ENCODE peak calls at places on chromosomes 11 and 22, in nine cellular contexts. One of them, this sample, is unnamed.

GRCh38 chr11:44944181-44944852 is 6.4 kb downstream of the TP53I11 start:
- DNase-seq in PC-9: no peak
- DNase-seq in brain microvascular endothelial cell: no peak
- DNase-seq in bronchial epithelial cell: no peak
- DNase-seq in fibroblast of mammary gland: no peak
- DNase-seq in psoas muscle: no peak
- DNase-seq in fibroblast of lung: no peak
- DNase-seq in astrocyte: no peak
- DNase-seq in IMR-90: peak; percentile 10
- DNase-seq in this sample: no peak

GRCh38 chr11:19101803-19102520 is 15.0 kb upstream of the ZDHHC13 start:
- DNase-seq in fibroblast of mammary gland: no peak
- DNase-seq in brain microvascular endothelial cell: no peak
- DNase-seq in astrocyte: peak; percentile 18
- DNase-seq in IMR-90: no peak
- DNase-seq in fibroblast of lung: no peak
- DNase-seq in psoas muscle: no peak
- DNase-seq in bronchial epithelial cell: peak; percentile 84
- DNase-seq in PC-9: peak; percentile 97
- DNase-seq in this sample: no peak

GRCh38 chr11:79616392-79616831 is 175.6 kb upstream of the TENM4 start:
- DNase-seq in PC-9: no peak
- DNase-seq in IMR-90: no peak
- DNase-seq in psoas muscle: no peak
- DNase-seq in astrocyte: no peak
- DNase-seq in brain microvascular endothelial cell: no peak
- DNase-seq in bronchial epithelial cell: peak; percentile 88
- DNase-seq in fibroblast of mammary gland: no peak
- DNase-seq in fibroblast of lung: no peak
- DNase-seq in this sample: no peak

GRCh38 chr11:111605681-111606080 is 3.4 kb downstream of the SIK2 start:
- DNase-seq in PC-9: peak; percentile 16
- DNase-seq in IMR-90: no peak
- DNase-seq in astrocyte: no peak
- DNase-seq in bronchial epithelial cell: no peak
- DNase-seq in brain microvascular endothelial cell: no peak
- DNase-seq in psoas muscle: no peak
- DNase-seq in fibroblast of lung: no peak
- DNase-seq in fibroblast of mammary gland: no peak
- DNase-seq in this sample: no peak

GRCh38 chr11:34356576-34356917 is 1.3 kb downstream of the ABTB2 start:
- DNase-seq in PC-9: peak; percentile 59
- DNase-seq in fibroblast of lung: peak; percentile 47
- DNase-seq in brain microvascular endothelial cell: peak; percentile 39
- DNase-seq in bronchial epithelial cell: no peak
- DNase-seq in astrocyte: peak; percentile 73
- DNase-seq in fibroblast of mammary gland: peak; percentile 27
- DNase-seq in IMR-90: peak; percentile 33
- DNase-seq in psoas muscle: peak; percentile 21
- DNase-seq in this sample: no peak

GRCh38 chr11:36156486-36157150 is 132.6 kb downstream of the COMMD9 start:
- DNase-seq in psoas muscle: no peak
- DNase-seq in astrocyte: no peak
- DNase-seq in fibroblast of mammary gland: peak; percentile 87
- DNase-seq in brain microvascular endothelial cell: no peak
- DNase-seq in fibroblast of lung: no peak
- DNase-seq in bronchial epithelial cell: peak; percentile 78
- DNase-seq in PC-9: no peak
- DNase-seq in IMR-90: peak; percentile 36
- DNase-seq in this sample: no peak

GRCh38 chr11:35398881-35399280 is 20.5 kb downstream of the SLC1A2 start:
- DNase-seq in astrocyte: no peak
- DNase-seq in fibroblast of lung: no peak
- DNase-seq in bronchial epithelial cell: no peak
- DNase-seq in fibroblast of mammary gland: no peak
- DNase-seq in brain microvascular endothelial cell: no peak
- DNase-seq in psoas muscle: no peak
- DNase-seq in IMR-90: peak; percentile 19
- DNase-seq in PC-9: no peak
- DNase-seq in this sample: no peak

GRCh38 chr11:9972917-9973504 is 309.1 kb downstream of the SWAP70 start:
- DNase-seq in psoas muscle: no peak
- DNase-seq in fibroblast of lung: peak; percentile 75
- DNase-seq in IMR-90: peak; percentile 70
- DNase-seq in astrocyte: no peak
- DNase-seq in bronchial epithelial cell: peak; percentile 50
- DNase-seq in fibroblast of mammary gland: peak; percentile 74
- DNase-seq in PC-9: no peak
- DNase-seq in brain microvascular endothelial cell: peak; percentile 37
- DNase-seq in this sample: no peak

GRCh38 chr22:46769706-46770105 is 7.3 kb downstream of the TBC1D22A start:
- DNase-seq in psoas muscle: no peak
- DNase-seq in fibroblast of lung: no peak
- DNase-seq in bronchial epithelial cell: no peak
- DNase-seq in brain microvascular endothelial cell: no peak
- DNase-seq in astrocyte: no peak
- DNase-seq in IMR-90: no peak
- DNase-seq in PC-9: no peak
- DNase-seq in fibroblast of mammary gland: no peak
- DNase-seq in this sample: no peak

GRCh38 chr22:46770726-46771125 is 8.3 kb downstream of the TBC1D22A start:
- DNase-seq in bronchial epithelial cell: no peak
- DNase-seq in fibroblast of mammary gland: no peak
- DNase-seq in fibroblast of lung: no peak
- DNase-seq in psoas muscle: no peak
- DNase-seq in IMR-90: no peak
- DNase-seq in brain microvascular endothelial cell: no peak
- DNase-seq in astrocyte: no peak
- DNase-seq in PC-9: no peak
- DNase-seq in this sample: no peak

GRCh38 chr22:46767249-46767985 is 5.0 kb downstream of the TBC1D22A start:
- DNase-seq in PC-9: no peak
- DNase-seq in psoas muscle: no peak
- DNase-seq in fibroblast of mammary gland: no peak
- DNase-seq in IMR-90: no peak
- DNase-seq in bronchial epithelial cell: no peak
- DNase-seq in brain microvascular endothelial cell: no peak
- DNase-seq in astrocyte: no peak
- DNase-seq in fibroblast of lung: no peak
- DNase-seq in this sample: no peak

GRCh38 chr22:46770151-46770641 is 7.7 kb downstream of the TBC1D22A start:
- DNase-seq in PC-9: no peak
- DNase-seq in fibroblast of mammary gland: no peak
- DNase-seq in bronchial epithelial cell: no peak
- DNase-seq in fibroblast of lung: no peak
- DNase-seq in astrocyte: no peak
- DNase-seq in psoas muscle: no peak
- DNase-seq in IMR-90: no peak
- DNase-seq in brain microvascular endothelial cell: no peak
- DNase-seq in this sample: no peak

DNA sequence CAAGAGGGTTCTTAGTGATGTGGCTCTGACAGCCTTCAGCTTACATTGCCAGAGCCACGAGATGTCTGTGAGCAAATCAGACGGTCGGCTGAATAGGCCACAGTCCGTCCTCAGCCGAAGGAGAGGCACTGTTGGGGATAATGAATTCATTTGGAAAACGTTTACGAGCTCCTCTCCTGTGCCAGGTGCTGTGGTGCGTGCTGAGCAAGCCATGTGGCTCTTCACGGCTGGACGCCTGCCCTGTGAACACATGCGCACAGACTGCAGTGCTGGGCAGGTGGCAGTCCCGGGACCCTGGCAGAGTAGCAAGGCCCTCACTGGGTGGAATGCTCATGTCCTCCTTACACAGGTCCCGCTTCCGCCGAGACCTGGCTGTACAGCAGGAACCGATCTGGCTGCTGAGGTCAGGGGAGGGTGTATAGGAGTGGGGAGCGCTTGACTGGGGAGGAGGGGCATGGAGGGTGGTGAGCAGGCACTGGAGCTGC is 6.8 kb downstream of the TBC1D22A start:
- DNase-seq in fibroblast of mammary gland: no peak
- DNase-seq in IMR-90: no peak
- DNase-seq in PC-9: no peak
- DNase-seq in brain microvascular endothelial cell: no peak
- DNase-seq in psoas muscle: peak; percentile 59
- DNase-seq in fibroblast of lung: no peak
- DNase-seq in bronchial epithelial cell: no peak
- DNase-seq in astrocyte: no peak
- DNase-seq in this sample: no peak
- H3K4me3 ChIP-seq in fibroblast of mammary gland: no peak overlapping the region
- H3K4me3 ChIP-seq in IMR-90: no peak overlapping the region
- H3K4me3 ChIP-seq in PC-9: no peak overlapping the region
- H3K4me3 ChIP-seq in brain microvascular endothelial cell: no peak overlapping the region
- H3K4me3 ChIP-seq in psoas muscle: peak overlapping the region; percentile 31
- H3K4me3 ChIP-seq in fibroblast of lung: no peak overlapping the region
- H3K4me3 ChIP-seq in bronchial epithelial cell: no peak overlapping the region
- H3K4me3 ChIP-seq in astrocyte: no peak overlapping the region
- H3K4me3 ChIP-seq in this sample: no peak overlapping the region

GRCh38 chr11:118169300-118170140 is 6.9 kb downstream of the SCN2B start:
- DNase-seq in fibroblast of lung: no peak
- DNase-seq in IMR-90: no peak
- DNase-seq in astrocyte: no peak
- DNase-seq in bronchial epithelial cell: no peak
- DNase-seq in fibroblast of mammary gland: no peak
- DNase-seq in PC-9: no peak
- DNase-seq in brain microvascular endothelial cell: no peak
- DNase-seq in psoas muscle: no peak
- DNase-seq in this sample: no peak
- TF ChIP-seq CTCF in fibroblast of lung: no peak
- TF ChIP-seq CTCF in IMR-90: no peak
- TF ChIP-seq CTCF in astrocyte: no peak
- TF ChIP-seq CTCF in bronchial epithelial cell: no peak
- TF ChIP-seq CTCF in fibroblast of mammary gland: no peak
- TF ChIP-seq CTCF in PC-9: no peak
- TF ChIP-seq CTCF in brain microvascular endothelial cell: no peak
- TF ChIP-seq CTCF in psoas muscle: no peak
- TF ChIP-seq CTCF in this sample: no peak

DNA sequence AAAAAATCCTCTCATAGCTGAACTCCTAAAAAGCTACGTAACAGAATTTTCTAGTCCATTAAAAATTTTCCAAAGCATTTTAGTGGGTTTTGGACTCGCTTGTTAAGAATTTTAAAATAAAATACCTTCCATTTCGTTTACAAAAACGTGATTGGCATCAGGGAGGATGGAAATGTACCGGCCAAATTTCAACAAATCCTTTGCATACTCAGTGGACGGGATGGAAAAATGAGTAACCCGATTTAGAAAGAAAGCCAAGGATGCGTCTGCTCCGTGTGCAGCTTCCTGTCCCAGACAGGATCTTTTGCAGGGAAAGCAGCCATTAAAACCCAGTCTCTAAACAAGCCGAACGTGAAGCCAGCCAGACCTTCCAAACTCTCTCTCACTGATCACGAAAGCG is 15.6 kb downstream of the TMEM184B start:
- DNase-seq in fibroblast of lung: peak; percentile 61
- DNase-seq in astrocyte: peak; percentile 76
- DNase-seq in psoas muscle: no peak
- DNase-seq in brain microvascular endothelial cell: no peak
- DNase-seq in bronchial epithelial cell: no peak
- DNase-seq in IMR-90: peak; percentile 81
- DNase-seq in fibroblast of mammary gland: peak; percentile 87
- DNase-seq in PC-9: no peak
- DNase-seq in this sample: no peak
- H3K4me3 ChIP-seq in fibroblast of lung: peak overlapping the region; percentile 2
- H3K4me3 ChIP-seq in astrocyte: peak overlapping the region; percentile 26
- H3K4me3 ChIP-seq in psoas muscle: peak overlapping the region; percentile 15
- H3K4me3 ChIP-seq in brain microvascular endothelial cell: no peak overlapping the region
- H3K4me3 ChIP-seq in bronchial epithelial cell: no peak overlapping the region
- H3K4me3 ChIP-seq in IMR-90: peak overlapping the region; percentile 20
- H3K4me3 ChIP-seq in fibroblast of mammary gland: peak overlapping the region; percentile 17
- H3K4me3 ChIP-seq in PC-9: no peak overlapping the region
- H3K4me3 ChIP-seq in this sample: peak overlapping the region; percentile 19

GRCh38 chr11:124865181-124865901 is at the start of gene ROBO3:
- DNase-seq in fibroblast of lung: peak; percentile 15
- DNase-seq in fibroblast of mammary gland: no peak
- DNase-seq in PC-9: no peak
- DNase-seq in bronchial epithelial cell: no peak
- DNase-seq in IMR-90: no peak
- DNase-seq in astrocyte: no peak
- DNase-seq in psoas muscle: no peak
- DNase-seq in brain microvascular endothelial cell: no peak
- DNase-seq in this sample: no peak
- TF ChIP-seq CTCF in fibroblast of lung: no peak
- TF ChIP-seq CTCF in fibroblast of mammary gland: no peak
- TF ChIP-seq CTCF in PC-9: no peak
- TF ChIP-seq CTCF in bronchial epithelial cell: no peak
- TF ChIP-seq CTCF in IMR-90: no peak
- TF ChIP-seq CTCF in astrocyte: no peak
- TF ChIP-seq CTCF in psoas muscle: no peak
- TF ChIP-seq CTCF in brain microvascular endothelial cell: peak; percentile 8
- TF ChIP-seq CTCF in this sample: no peak

DNA sequence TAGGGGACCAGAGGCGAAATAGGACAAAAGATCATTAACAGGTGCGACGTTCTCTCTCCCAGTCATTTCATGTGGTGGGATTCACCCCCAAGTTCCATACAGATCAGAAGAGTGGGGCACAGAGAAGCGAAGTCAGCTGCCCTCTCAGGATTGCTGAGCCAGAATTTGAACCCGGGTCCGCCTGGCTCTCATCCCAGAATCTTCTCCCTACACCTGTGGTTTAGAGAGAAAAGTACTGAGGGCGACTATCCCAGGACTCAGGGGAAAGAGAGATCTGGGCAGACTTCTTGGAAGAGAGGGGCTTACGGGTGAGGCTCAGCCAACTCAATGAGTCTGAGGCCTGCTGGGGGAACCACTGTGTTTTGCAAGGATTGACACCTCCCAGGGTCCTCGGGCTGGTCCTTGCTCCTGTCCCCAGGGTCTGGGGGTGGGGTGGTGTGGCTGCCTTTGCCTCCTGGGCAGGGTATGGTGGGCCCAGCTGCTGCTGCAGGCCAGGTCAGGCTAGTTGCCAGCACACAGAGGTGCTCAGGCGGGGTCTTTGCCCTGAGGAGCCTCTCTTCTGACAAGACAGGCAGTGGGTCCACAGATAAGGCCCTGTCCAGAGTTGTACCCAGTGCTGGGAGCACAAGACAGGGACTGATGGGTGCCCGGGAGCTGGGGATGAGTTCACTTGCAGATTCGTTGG is 1.1 kb downstream of the CAPN5 start:
- DNase-seq in IMR-90: no peak
- DNase-seq in brain microvascular endothelial cell: no peak
- DNase-seq in fibroblast of lung: no peak
- DNase-seq in astrocyte: no peak
- DNase-seq in PC-9: no peak
- DNase-seq in psoas muscle: no peak
- DNase-seq in fibroblast of mammary gland: no peak
- DNase-seq in bronchial epithelial cell: no peak
- DNase-seq in this sample: no peak
- H3K4me3 ChIP-seq in IMR-90: peak overlapping the region; percentile 72
- H3K4me3 ChIP-seq in brain microvascular endothelial cell: peak overlapping the region; percentile 63
- H3K4me3 ChIP-seq in fibroblast of lung: peak overlapping the region; percentile 52
- H3K4me3 ChIP-seq in astrocyte: peak overlapping the region; percentile 66
- H3K4me3 ChIP-seq in PC-9: no peak overlapping the region
- H3K4me3 ChIP-seq in psoas muscle: no peak overlapping the region
- H3K4me3 ChIP-seq in fibroblast of mammary gland: peak overlapping the region; percentile 72
- H3K4me3 ChIP-seq in bronchial epithelial cell: no peak overlapping the region
- H3K4me3 ChIP-seq in this sample: peak overlapping the region; percentile 60

This sample was measured in LNCaP clone FGC.